ENCODE peak calls at places on chromosomes 7 and 10, in four cellular contexts. Y is colonic mucosa, F is body of pancreas, V is hepatocyte. N is an unnamed sample.

GRCh38 chr7:24851791-24852190 is 94.5 kb upstream of the GSDME start:
- DNase-seq in Y (no peak), F (no peak), V (no peak), N (no peak)

GRCh38 chr7:130363156-130363847 is 17.0 kb upstream of the CPA1 start:
- DNase-seq in Y (no peak), F (peak), V (peak), N (peak)

GRCh38 chr10:51832652-51833383 is 133.4 kb upstream of the CSTF2T start:
- DNase-seq in Y (no peak), F (no peak), V (no peak), N (no peak)

GRCh38 chr7:33933611-33934281 is 28.4 kb downstream of the BMPER start:
- DNase-seq in Y (no peak), F (no peak), V (no peak), N (peak)

GRCh38 chr10:79123547-79123963 is 54.8 kb downstream of the ZMIZ1 start:
- DNase-seq in Y (no peak), F (peak), V (no peak), N (no peak)

GRCh38 chr10:89668391-89669180 is 23.5 kb upstream of the PANK1 start:
- DNase-seq in Y (no peak), F (no peak), V (peak), N (no peak)

GRCh38 chr10:63083904-63084689 is 49.0 kb upstream of the NRBF2 start:
- DNase-seq in Y (peak), F (peak), V (peak), N (peak)

GRCh38 chr7:31815796-31816195 is 128.8 kb downstream of the PPP1R17 start:
- DNase-seq in Y (no peak), F (no peak), V (no peak), N (no peak)

GRCh38 chr10:48572414-48572813 is 32.5 kb downstream of the ARHGAP22 start:
- DNase-seq in Y (no peak), F (no peak), V (no peak), N (no peak)

GRCh38 chr7:38858281-38858884 is 50.6 kb downstream of the VPS41 start:
- DNase-seq in Y (no peak), F (no peak), V (peak), N (peak)

GRCh38 chr7:21134631-21135030 is 293.3 kb upstream of the SP4 start:
- DNase-seq in Y (no peak), F (no peak), V (no peak), N (no peak)

DNA sequence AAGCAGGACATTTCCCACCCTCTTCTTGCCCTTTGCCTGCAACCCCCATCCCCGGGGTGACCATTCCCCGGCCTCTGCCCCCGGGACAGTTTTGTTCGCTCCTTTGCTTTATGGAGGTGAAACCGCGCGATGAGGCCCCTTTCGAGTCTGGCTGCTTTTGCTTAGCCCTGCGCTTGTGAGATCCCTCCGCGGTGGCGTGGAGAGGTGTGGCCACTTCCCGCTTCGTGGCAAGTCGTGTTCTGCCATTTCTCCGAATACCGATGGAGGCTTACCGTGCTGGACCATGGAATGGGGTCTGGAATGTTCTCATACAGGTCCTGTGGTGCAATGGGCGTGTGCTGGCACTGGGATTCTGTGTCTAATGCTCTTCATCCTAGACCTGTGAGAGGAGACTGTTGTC is 106.7 kb downstream of the LHPP start:
- DNase-seq in Y (no peak), F (no peak), V (no peak), N (no peak)
- TF ChIP-seq CTCF in Y (no peak), F (no peak), V (no peak), N (no peak)

DNA sequence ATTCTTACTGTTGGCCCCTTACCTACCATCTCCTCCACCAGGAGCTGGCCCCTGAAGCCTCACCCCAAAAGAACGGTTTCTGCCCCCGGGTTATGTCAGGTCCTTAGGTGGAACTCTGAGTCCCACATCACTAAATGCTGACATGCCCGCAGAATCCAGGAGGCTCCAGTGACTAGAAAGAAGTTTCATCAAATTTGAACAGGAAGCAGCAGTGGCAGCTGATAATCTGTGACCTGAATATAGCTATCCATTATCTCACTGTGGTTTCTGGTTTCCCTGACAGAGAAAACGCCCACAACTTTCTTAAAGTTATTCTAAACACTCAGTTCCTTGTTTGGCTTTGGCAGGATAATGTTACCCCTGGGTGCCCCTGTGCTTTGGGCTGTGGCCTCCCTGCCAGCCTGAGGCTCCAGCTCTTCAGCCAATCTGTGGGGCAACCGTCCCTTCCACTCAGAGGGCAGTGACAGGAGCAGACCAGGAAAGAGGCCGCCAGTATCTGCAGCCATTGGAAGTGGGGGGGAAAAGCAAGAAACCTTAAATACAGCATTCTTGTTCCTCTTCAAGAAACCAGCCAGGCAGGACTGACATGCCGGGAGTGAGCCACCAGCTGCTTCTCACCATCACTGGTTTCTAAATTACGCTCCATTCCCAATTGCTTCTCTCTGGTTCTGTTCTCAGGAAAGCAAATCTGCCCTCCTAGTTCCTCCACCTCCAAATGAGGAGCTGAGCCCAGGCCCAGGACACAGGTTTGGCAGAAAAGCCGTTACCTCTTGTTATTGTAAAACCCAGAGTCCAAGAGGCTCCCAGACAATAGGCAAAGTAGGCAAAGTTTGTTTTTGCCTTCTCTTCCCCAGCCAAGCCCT is 41.2 kb upstream of the VCL start:
- DNase-seq in Y (peak), F (no peak), V (no peak), N (no peak)
- H3K4me3 ChIP-seq in Y (no peak), F (no peak), V (no peak), N (no peak)

DNA sequence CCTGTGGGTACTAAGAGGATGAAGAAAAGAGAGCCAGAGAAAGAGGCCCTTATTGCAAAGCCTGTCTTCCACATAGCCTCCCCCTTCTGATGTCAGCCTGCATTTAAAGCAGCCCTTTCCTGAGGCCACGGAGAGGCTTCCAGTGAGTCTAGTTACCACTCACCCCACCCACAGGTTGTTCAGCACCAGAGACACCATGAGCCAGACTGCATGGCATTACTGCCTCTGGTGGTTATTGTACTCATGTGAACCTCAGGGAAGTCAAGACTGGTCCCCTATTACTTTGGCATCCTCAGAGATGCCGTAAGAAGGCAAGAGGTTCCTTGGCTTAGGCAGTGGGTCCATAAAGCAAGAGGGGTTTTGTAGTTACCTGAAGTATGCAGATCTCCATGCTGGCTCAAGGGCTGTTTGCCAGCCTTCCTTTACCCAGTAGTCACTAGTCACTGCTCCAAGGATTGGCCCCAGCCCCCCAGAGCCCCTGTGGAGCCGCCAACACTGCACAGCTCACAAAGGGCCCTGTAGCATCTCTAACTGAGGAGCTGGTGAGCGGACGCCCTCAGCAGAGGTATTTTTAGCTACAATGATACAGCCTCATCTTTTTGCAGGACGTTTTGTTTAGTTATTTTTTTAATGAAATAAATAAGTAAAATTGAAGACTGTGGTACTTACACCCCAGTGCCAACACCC is 20.7 kb downstream of the LRRC4 start:
- DNase-seq in Y (no peak), F (no peak), V (no peak), N (no peak)
- TF ChIP-seq CTCF in Y (no peak), F (no peak), V (peak), N (no peak)

DNA sequence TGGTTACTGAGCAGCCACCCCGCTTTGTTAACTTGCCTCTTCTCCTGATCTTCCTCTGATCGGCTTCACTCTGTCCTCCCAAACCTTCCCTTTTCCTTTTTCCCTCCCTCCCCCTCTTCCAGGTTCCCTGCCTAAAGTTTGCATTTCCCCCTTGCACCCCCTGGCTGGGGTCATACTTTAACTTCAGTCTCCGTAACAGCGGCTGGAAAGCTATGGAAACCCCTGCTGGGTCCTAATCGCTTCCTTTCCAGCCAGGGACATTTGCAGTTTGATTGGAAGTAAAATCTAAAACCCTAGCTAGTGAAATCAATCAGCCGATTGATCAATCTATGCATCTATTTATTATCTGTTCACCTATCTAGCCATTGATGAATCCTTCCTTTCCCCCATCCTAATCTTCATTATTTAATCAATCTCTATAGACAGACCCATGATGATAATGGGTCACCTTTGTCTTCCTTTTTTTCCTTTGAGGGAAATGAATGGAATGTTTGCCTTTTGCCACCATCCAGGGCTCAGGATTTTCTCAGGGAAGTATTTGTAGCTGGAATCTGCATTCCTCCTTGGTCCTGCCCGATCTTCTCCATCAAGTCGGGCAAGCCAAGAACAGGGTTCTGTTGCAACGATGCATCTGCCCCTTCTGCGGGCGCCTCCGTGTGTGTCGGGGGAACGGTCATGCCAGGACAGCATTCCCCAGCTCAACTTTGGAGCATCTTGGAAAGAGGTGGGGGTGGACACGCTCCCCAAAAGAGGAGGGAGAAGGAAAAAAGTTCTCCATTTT is 8.8 kb downstream of the GATA3 start:
- DNase-seq in Y (no peak), F (no peak), V (no peak), N (no peak)
- H3K4me3 ChIP-seq in Y (no peak), F (no peak), V (no peak), N (no peak)

DNA sequence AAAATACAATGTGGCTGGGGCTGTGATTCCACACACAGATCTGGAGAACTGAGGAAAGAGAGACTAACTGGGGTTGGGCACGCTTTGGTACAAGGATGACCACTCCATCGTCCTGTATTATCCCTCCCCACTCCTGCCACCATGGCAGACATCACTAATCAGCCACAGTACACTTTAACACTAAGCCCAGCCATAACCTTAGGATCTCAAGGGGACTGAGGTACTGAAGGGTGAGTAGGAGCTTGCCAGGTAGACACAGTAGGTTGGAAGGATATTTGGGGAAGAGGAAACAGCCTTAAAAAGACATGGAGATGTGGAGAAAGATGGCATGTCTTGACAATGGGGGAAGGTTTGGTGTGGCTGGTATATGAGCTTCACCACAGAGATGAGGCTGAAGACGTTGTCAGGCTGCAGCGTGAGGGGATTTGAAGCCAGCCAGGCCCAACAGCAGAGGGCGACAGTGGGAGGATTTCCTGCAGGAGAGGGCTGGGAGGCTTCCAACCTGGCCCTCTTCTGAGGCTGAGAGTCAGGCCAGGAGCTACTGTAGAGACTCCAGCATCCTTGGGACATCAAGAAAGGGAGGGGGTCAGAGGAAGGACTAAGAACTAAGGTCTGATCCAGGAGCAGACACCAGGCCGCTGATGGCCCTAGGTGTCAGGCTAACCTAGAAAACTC is 58.6 kb upstream of the COL13A1 start:
- DNase-seq in Y (peak), F (peak), V (peak), N (no peak)
- TF ChIP-seq CTCF in Y (peak), F (peak), V (peak), N (peak)

DNA sequence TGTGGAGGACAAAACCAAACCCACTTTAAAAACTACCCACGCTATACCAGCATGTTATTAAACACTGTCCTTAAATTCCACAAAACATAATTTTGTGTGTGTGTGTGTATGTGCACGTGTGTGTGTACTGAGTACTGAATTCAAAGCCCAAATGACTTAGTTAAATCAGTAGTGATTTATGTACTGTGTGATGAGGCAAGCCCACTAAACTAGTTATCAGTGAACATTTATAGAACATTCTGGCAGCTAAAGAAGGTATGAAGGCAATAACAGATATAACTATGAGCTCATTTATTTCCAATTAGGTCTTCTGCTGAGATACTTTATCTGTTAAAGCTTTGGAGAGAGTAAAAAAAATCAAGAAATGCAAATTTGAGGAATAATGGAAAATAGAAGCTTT is 115.1 kb downstream of the CPED1 start:
- DNase-seq in Y (no peak), F (no peak), V (no peak), N (no peak)
- H3K4me3 ChIP-seq in Y (no peak), F (no peak), V (no peak), N (no peak)

GRCh38 chr7:151679868-151680534 is 160.3 kb upstream of the RHEB start:
- DNase-seq in Y (no peak), F (no peak), V (no peak), N (no peak)

GRCh38 chr7:151680810-151681209 is 161.1 kb upstream of the RHEB start:
- DNase-seq in Y (no peak), F (no peak), V (no peak), N (no peak)

GRCh38 chr7:151678227-151678604 is 158.5 kb upstream of the RHEB start:
- DNase-seq in Y (no peak), F (no peak), V (no peak), N (no peak)

GRCh38 chr7:151677581-151678226 is 158.0 kb upstream of the RHEB start:
- DNase-seq in Y (no peak), F (peak), V (no peak), N (no peak)

GRCh38 chr7:151679073-151679708 is 159.5 kb upstream of the RHEB start:
- DNase-seq in Y (no peak), F (no peak), V (no peak), N (no peak)
- TF ChIP-seq CTCF in Y (no peak), F (no peak), V (no peak), N (no peak)

DNA sequence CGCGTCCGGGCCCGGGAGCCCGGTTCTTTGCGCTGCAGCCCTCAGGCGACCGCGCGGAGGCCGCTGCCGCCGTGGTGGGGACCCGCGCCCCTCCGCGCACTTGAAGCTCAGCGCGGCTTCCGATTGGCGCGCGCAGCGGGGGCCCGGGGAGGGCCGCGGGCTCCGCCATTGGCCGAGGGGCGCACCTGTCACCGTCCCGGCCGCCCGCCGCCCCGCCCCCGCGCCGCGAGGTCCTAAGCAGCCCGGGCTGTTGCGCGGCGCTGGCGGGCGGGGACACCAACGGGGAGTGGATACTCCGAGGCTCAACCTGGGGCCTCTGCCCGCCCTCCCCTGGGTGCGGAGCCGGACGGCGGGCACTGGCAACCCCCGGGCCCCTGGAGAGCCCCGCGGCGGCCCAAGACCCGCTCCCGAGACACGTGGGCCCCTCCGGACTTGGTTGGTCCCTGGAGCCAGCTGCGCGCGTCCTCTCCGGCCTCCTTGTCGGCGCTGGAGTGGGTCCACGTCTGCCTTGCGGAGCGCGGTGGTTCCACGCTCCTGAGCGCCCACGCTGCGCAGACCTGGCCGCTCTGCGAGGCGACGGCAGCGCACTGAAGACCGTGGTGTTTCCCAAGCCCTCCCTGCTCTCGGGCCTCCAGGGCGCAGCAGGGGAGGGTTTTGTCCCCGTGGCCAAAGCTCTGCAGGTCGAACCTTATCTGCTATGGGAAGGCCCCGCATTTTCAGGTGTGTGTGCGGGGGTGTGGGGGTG is at the start of gene MNX1:
- DNase-seq in Y (peak), F (peak), V (peak), N (no peak)
- H3K4me3 ChIP-seq in Y (peak), F (peak), V (peak), N (no peak)

GRCh38 chr10:133391761-133392518 is 2.0 kb upstream of the MTG1 start:
- DNase-seq in Y (no peak), F (no peak), V (no peak), N (no peak)
- TF ChIP-seq CTCF in Y (no peak), F (no peak), V (no peak), N (no peak)

GRCh38 chr7:113717739-113718138 is 201.1 kb downstream of the PPP1R3A start:
- DNase-seq in Y (no peak), F (no peak), V (no peak), N (no peak)

GRCh38 chr7:113715262-113715661 is 203.5 kb downstream of the PPP1R3A start:
- DNase-seq in Y (no peak), F (no peak), V (no peak), N (no peak)

GRCh38 chr7:113710310-113711106 is 208.3 kb downstream of the PPP1R3A start:
- DNase-seq in Y (peak), F (peak), V (peak), N (peak)

DNA sequence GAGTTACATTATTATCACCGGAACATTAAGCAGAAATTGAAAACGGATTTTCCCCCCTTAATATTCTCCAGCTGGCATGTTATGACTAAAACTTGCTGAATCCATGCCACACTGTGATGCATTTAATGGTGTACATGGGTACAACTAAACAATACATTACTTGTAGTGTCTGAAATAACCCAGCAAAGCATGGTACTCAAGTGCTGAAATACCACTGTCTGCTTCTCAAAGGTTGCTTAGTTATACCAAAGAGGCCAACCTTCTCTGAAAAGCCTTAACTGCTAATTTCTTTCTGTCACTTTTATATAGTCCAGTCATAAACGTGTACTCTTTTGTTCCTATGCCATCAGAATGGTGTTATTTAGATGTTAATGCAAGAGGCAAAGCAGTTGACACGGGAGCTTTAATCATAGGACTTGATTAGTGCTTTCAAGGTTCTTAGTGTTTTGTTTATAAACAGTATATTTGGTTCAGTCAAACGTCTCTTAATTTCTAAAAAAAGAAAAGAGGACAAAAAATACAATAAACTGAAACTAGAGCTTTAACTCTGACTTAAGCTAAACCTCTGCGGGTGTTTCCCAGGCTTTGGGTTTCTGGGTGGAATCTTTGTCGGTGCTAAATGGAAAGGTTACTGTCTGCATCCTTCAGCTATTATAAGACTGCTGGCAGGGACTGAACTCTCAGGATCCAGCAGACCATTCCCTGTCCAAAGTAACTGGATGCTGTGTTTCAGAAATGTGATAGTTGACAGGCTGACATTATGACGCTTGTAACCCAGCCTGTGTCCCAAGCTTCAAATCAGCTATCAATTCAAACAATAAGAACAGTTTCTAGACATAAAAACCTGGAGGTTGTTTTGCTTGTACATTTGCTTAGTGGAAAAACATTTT is 202.6 kb downstream of the PPP1R3A start:
- DNase-seq in Y (no peak), F (no peak), V (no peak), N (no peak)
- H3K4me3 ChIP-seq in Y (no peak), F (no peak), V (no peak), N (no peak)

N was measured in BJ.